ENCODE peak calls at places on chromosomes 12 and 14, in four cellular contexts. K is IMR-90, D is GM12878, R is K562. I is an unnamed sample.

GRCh38 chr12:89768586-89769482 is 60.2 kb upstream of the ATP2B1 start:
- DNase-seq in K (peak; percentile 98), D (no peak), R (peak; percentile 39), I (no peak)

GRCh38 chr12:65823481-65824313 is 586 bp upstream of the HMGA2 start:
- DNase-seq in K (peak; percentile 58), D (no peak), R (no peak), I (peak; percentile 60)

GRCh38 chr12:56150563-56150962 is 1.8 kb upstream of the MYL6B start:
- DNase-seq in K (peak; percentile 43), D (no peak), R (no peak), I (peak; percentile 44)

GRCh38 chr14:91302391-91302790 is 57.9 kb upstream of the GPR68 start:
- DNase-seq in K (no peak), D (no peak), R (no peak), I (no peak)

GRCh38 chr14:52776816-52777215 is 14.6 kb downstream of the GNPNAT1 start:
- DNase-seq in K (no peak), D (no peak), R (no peak), I (no peak)

GRCh38 chr14:62687818-62688217 is 357.4 kb downstream of the KCNH5 start:
- DNase-seq in K (no peak), D (no peak), R (no peak), I (no peak)

GRCh38 chr14:36302823-36303222 is 17.6 kb downstream of the MBIP start:
- DNase-seq in K (no peak), D (no peak), R (no peak), I (no peak)

GRCh38 chr12:48180857-48181495 is 2.5 kb upstream of the CCDC184 start:
- DNase-seq in K (no peak), D (no peak), R (no peak), I (no peak)

GRCh38 chr12:101792046-101792931 is 38.5 kb downstream of the GNPTAB start:
- DNase-seq in K (no peak), D (no peak), R (no peak), I (peak; percentile 18)

GRCh38 chr14:74568896-74569295 is 43.1 kb downstream of the LTBP2 start:
- DNase-seq in K (no peak), D (no peak), R (no peak), I (no peak)

GRCh38 chr12:100651694-100652093 is 78.2 kb downstream of the GAS2L3 start:
- DNase-seq in K (no peak), D (no peak), R (no peak), I (no peak)

GRCh38 chr14:81162941-81163340 is 57.8 kb downstream of the GTF2A1 start:
- DNase-seq in K (peak; percentile 34), D (no peak), R (peak; percentile 75), I (no peak)

GRCh38 chr12:21527451-21528180 is 1.5 kb downstream of the SPX start:
- DNase-seq in K (peak; percentile 18), D (peak; percentile 27), R (no peak), I (peak; percentile 36)

GRCh38 chr12:25155031-25155576 is 39.9 kb downstream of the DNAI7 start:
- DNase-seq in K (peak; percentile 87), D (peak; percentile 57), R (peak; percentile 33), I (peak; percentile 43)

GRCh38 chr12:131094831-131095805 is 141.4 kb downstream of the ADGRD1 start:
- DNase-seq in K (no peak), D (no peak), R (no peak), I (no peak)

GRCh38 chr12:14756331-14757143 is 46.7 kb downstream of the WBP11 start:
- DNase-seq in K (no peak), D (no peak), R (peak; percentile 61), I (no peak)

GRCh38 chr14:44960146-44960545 is 1.6 kb downstream of the KLHL28 start:
- DNase-seq in K (no peak), D (no peak), R (no peak), I (peak; percentile 11)

GRCh38 chr12:104411826-104412626 is 44.7 kb upstream of the CHST11 start:
- DNase-seq in K (peak; percentile 40), D (no peak), R (peak; percentile 45), I (no peak)

GRCh38 chr14:73762375-73762822 is 48.2 kb upstream of the PNMA1 start:
- DNase-seq in K (no peak), D (peak; percentile 79), R (peak; percentile 76), I (no peak)

GRCh38 chr14:104665663-104666522 is 23.5 kb upstream of the INF2 start:
- DNase-seq in K (no peak), D (no peak), R (no peak), I (peak; percentile 53)

GRCh38 chr14:32434180-32434579 is 105.1 kb downstream of the AKAP6 start:
- DNase-seq in K (no peak), D (no peak), R (peak; percentile 30), I (no peak)

GRCh38 chr12:120010661-120011230 is 21.7 kb downstream of the BICDL1 start:
- DNase-seq in K (no peak), D (no peak), R (no peak), I (no peak)

GRCh38 chr12:120961604-120962486 is 16.5 kb upstream of the HNF1A start:
- DNase-seq in K (no peak), D (no peak), R (peak; percentile 50), I (no peak)

GRCh38 chr12:62582065-62582366 is 115.4 kb downstream of the MON2 start:
- DNase-seq in K (no peak), D (no peak), R (no peak), I (no peak)

GRCh38 chr12:69501154-69501895 is 31.1 kb downstream of the FRS2 start:
- DNase-seq in K (peak; percentile 30), D (no peak), R (no peak), I (no peak)

GRCh38 chr12:115227137-115227615 is 543.2 kb upstream of the TBX3 start:
- DNase-seq in K (peak; percentile 92), D (no peak), R (no peak), I (no peak)

GRCh38 chr12:98469108-98469507 is 46.3 kb upstream of the TMPO start:
- DNase-seq in K (no peak), D (no peak), R (no peak), I (no peak)

DNA sequence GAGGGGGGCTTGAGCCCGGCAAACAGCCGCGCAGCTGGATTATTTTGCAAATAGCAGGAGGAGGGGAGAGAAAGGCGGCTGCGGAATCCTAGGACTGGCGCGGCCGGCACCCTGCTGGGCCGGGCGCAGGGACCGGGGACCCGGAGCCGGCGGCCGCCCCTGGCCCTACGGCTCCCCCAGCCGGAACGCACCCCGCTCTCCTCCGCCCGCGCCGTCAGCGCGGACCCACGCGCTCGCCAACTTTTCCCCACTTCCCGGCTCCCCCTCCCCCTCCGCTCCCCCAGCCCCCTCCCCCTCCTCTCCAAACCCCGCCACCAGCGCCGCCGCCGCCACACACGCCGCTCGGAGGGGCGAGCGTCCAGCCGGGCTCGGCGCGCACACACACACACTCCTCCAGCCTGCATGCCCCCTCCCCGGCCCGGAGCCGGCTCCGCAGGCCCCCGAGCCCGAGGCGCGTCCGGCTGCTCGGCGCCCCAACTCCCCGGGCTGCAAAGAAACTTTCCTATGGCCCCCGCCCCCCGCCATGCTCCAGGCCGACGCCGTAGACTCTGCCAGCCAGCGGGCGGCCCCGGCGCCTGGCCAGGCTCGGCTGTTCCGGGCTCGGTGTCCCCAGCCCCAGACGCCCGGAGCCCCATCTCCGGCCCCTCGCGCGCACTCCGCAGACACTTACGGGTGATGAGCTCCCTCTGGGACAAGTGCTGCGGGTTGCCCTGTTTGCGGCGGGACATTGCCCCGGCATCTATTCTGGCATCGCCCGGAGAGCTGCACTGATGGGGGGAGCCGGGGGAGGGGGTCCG is 1.3 kb downstream of the BCL11B start:
- DNase-seq in K (no peak), D (no peak), R (no peak), I (no peak)
- TF ChIP-seq FOS in K (no peak), D (no peak), R (no peak), I (no peak)

GRCh38 chr12:321606-322326 is 59.1 kb upstream of the SLC6A13 start:
- DNase-seq in K (no peak), D (no peak), R (no peak), I (peak; percentile 12)
- TF ChIP-seq FOS in K (no peak), D (no peak), R (no peak), I (no peak)

DNA sequence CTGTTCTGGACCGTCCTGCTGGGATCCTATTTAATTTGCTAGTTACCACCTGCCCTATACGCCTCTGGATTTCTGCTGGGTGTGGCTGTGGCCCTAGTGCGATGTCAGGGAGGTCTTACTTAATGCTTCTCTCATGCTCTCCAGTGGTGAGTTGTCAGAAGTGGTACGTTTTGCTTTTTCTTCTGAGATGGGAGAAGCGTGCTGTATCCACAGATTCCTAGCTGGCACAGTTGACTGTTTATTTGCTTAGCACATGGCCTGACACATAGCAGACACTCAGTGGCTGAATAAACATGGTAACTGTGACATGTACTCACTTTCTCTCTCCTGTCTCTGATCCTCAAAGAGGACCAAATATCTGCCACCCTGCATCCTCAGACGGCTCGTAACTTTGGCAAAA is 107.3 kb downstream of the CACNA1C start:
- DNase-seq in K (no peak), D (no peak), R (no peak), I (no peak)
- TF ChIP-seq FOS in K (no peak), D (no peak), R (no peak), I (no peak)

GRCh38 chr12:46650688-46651087 is 175.1 kb downstream of the SLC38A4 start:
- DNase-seq in K (no peak), D (no peak), R (no peak), I (no peak)
- TF ChIP-seq FOS in K (no peak), D (no peak), R (no peak), I (peak; percentile 14)

DNA sequence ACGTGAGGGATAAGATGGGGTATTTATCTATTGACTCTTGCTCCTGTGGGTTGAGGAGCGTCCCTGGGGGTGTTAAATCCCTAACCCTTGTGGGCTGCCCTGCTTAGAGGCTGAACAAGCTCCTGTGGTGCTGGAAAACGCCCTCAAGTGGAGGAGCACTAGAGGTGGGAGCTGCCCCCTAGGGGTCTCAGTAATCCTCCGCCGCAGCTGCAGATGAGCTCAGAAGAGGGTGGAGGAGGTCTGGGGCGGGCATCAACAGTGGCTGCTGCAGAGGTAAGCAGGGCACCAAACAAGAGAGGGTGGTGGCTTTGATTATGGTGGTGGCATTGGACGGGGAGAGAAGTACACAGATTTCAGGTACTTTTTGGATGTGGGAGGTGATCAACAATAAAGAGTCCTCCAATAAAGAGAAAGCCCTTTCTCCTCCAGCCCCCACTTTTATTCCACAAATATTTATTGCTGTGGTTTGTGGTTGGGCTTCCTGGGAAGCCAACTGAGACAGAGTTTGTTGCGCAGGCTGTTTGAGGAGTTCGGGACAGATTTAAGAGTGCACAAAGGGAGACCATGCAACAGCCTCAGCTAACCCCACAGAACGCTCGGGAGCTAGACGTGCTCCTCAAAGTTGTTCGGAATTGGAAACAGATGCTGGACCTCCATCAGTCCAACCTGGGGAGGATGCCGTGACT is 179.9 kb downstream of the ADCK1 start:
- DNase-seq in K (no peak), D (no peak), R (peak; percentile 55), I (no peak)
- TF ChIP-seq FOS in K (no peak), D (no peak), R (no peak), I (no peak)

GRCh38 chr14:94542811-94543449 is 18.3 kb upstream of the SERPINA4 start:
- DNase-seq in K (no peak), D (no peak), R (no peak), I (no peak)

GRCh38 chr14:94547151-94547680 is 14.0 kb upstream of the SERPINA4 start:
- DNase-seq in K (no peak), D (no peak), R (no peak), I (no peak)

GRCh38 chr14:94543450-94544123 is 17.7 kb upstream of the SERPINA4 start:
- DNase-seq in K (no peak), D (no peak), R (no peak), I (no peak)

GRCh38 chr14:94544726-94545125 is 16.5 kb upstream of the SERPINA4 start:
- DNase-seq in K (no peak), D (no peak), R (no peak), I (no peak)

GRCh38 chr14:94545131-94545841 is 16.0 kb upstream of the SERPINA4 start:
- DNase-seq in K (no peak), D (no peak), R (peak; percentile 2), I (no peak)
- TF ChIP-seq FOS in K (no peak), D (no peak), R (no peak), I (no peak)

GRCh38 chr12:44626883-44627282 is 249.2 kb downstream of the NELL2 start:
- DNase-seq in K (no peak), D (no peak), R (no peak), I (no peak)
- TF ChIP-seq FOS in K (no peak), D (no peak), R (no peak), I (no peak)

I was measured in endothelial cell of umbilical vein.